ENCODE peak calls at places on chromosomes 16 and 17, in eight cellular contexts. F is cardiac muscle cell, A is lung, U is left ventricle myocardium inferior, L is thyroid gland, J is lower lobe of right lung, C is psoas muscle, O is GM12878. B is an unnamed sample. For H3K9me3, the result is how much of the 10 kb centered on the place peaks cover.

GRCh38 chr16:4603624-4604170 is 11.0 kb downstream of the UBALD1 start:
- DNase-seq in C (no peak), L (no peak), F (no peak), A (no peak), U (no peak), O (no peak), J (no peak), B (no peak)

GRCh38 chr16:87333101-87333500 is 15.9 kb upstream of the C16orf95 start:
- DNase-seq in L (no peak), J (no peak), F (no peak), A (no peak), O (no peak), U (no peak), C (no peak), B (no peak)

GRCh38 chr17:34081269-34081668 is 173.8 kb upstream of the CCL2 start:
- DNase-seq in L (no peak), J (no peak), O (no peak), U (no peak), C (no peak), F (peak), A (no peak), B (no peak)

GRCh38 chr16:68884867-68885266 is 41.5 kb downstream of the TANGO6 start:
- DNase-seq in A (no peak), F (no peak), J (no peak), O (no peak), U (no peak), L (no peak), C (no peak), B (no peak)

GRCh38 chr16:52545544-52546262 is 1.2 kb downstream of the TOX3 start:
- DNase-seq in O (no peak), F (peak), C (no peak), U (no peak), A (no peak), J (no peak), L (no peak), B (peak)

GRCh38 chr17:82096709-82097186 is 1.3 kb downstream of the FASN start:
- DNase-seq in C (no peak), U (no peak), L (no peak), J (no peak), F (no peak), O (no peak), A (no peak), B (peak)

GRCh38 chr17:64411999-64412771 is 21.5 kb upstream of the PECAM1 start:
- DNase-seq in U (peak), C (peak), L (peak), A (peak), O (no peak), J (peak), F (peak), B (peak)

GRCh38 chr17:65627892-65628622 is 66.6 kb upstream of the AXIN2 start:
- DNase-seq in O (no peak), U (no peak), F (no peak), L (peak), A (no peak), J (no peak), C (peak), B (no peak)

GRCh38 chr16:79066621-79067020 is 533.9 kb downstream of the MAF start:
- DNase-seq in U (no peak), J (no peak), C (no peak), F (no peak), O (no peak), A (no peak), L (no peak), B (no peak)

GRCh38 chr17:45783593-45784292 is 377 bp upstream of the CRHR1 start:
- DNase-seq in L (peak), C (peak), F (peak), O (no peak), A (no peak), J (no peak), U (peak), B (peak)

GRCh38 chr16:10817963-10818941 is at the start of gene TVP23A:
- DNase-seq in A (no peak), C (no peak), O (no peak), F (peak), U (no peak), J (no peak), L (no peak), B (peak)

GRCh38 chr17:59174671-59175070 is 19.1 kb downstream of the PRR11 start:
- DNase-seq in O (no peak), J (no peak), F (no peak), L (no peak), C (no peak), U (no peak), A (no peak), B (no peak)

GRCh38 chr16:56736476-56736875 is 6.5 kb downstream of the NUP93 start:
- DNase-seq in A (no peak), C (no peak), F (no peak), L (no peak), O (no peak), U (no peak), J (no peak), B (no peak)

GRCh38 chr17:7446669-7447068 is 1.8 kb downstream of the CHRNB1 start:
- DNase-seq in L (no peak), C (no peak), J (no peak), A (no peak), O (no peak), U (no peak), F (no peak), B (peak)

GRCh38 chr17:53721101-53721500 is 101.6 kb upstream of the KIF2B start:
- DNase-seq in U (no peak), F (no peak), L (no peak), C (no peak), J (no peak), A (no peak), O (no peak), B (no peak)

GRCh38 chr17:75848523-75849303 is 4.5 kb upstream of the UNC13D start:
- DNase-seq in O (no peak), A (peak), U (peak), J (peak), C (peak), L (peak), F (peak), B (peak)

GRCh38 chr17:80025796-80026195 is 9.9 kb downstream of the TBC1D16 start:
- DNase-seq in U (no peak), O (no peak), J (no peak), L (no peak), A (no peak), C (no peak), F (no peak), B (peak)

GRCh38 chr16:50371936-50372595 is 3.3 kb upstream of the BRD7 start:
- DNase-seq in C (no peak), O (no peak), A (no peak), L (no peak), J (no peak), U (no peak), F (peak), B (peak)

GRCh38 chr17:13638855-13639458 is 37.2 kb upstream of the HS3ST3A1 start:
- DNase-seq in O (no peak), A (no peak), F (no peak), L (no peak), C (no peak), J (no peak), U (no peak), B (no peak)

GRCh38 chr16:1743376-1744337 is 27.7 kb downstream of the NME3 start:
- DNase-seq in O (no peak), C (no peak), F (no peak), A (no peak), J (no peak), U (no peak), L (no peak), B (no peak)

GRCh38 chr17:79777166-79777843 is 643 bp upstream of the CBX2 start:
- DNase-seq in L (peak), O (no peak), C (peak), J (peak), A (no peak), F (peak), U (peak), B (peak)

GRCh38 chr17:74870512-74870911 is 2.3 kb downstream of the FDXR start:
- DNase-seq in U (no peak), C (peak), A (no peak), L (peak), O (no peak), J (no peak), F (no peak), B (no peak)

GRCh38 chr17:37438141-37438540 is 31.5 kb downstream of the TADA2A start:
- DNase-seq in J (no peak), U (no peak), F (no peak), O (no peak), A (no peak), C (no peak), L (peak), B (no peak)

GRCh38 chr17:9053406-9053805 is 32.1 kb downstream of the NTN1 start:
- DNase-seq in F (no peak), U (no peak), L (no peak), O (no peak), A (no peak), J (no peak), C (no peak), B (no peak)

GRCh38 chr16:87765776-87766484 is at the start of gene KLHDC4:
- DNase-seq in C (peak), J (peak), F (peak), A (peak), U (peak), L (peak), O (peak), B (peak)

GRCh38 chr17:49361129-49361901 is 735 bp downstream of the ZNF652 start:
- DNase-seq in U (peak), A (peak), O (peak), F (peak), J (peak), L (peak), C (peak), B (peak)

GRCh38 chr17:1972429-1973160 is 52.5 kb downstream of the RTN4RL1 start:
- DNase-seq in F (no peak), A (no peak), O (no peak), J (peak), C (no peak), U (peak), L (no peak), B (peak)

GRCh38 chr16:1776991-1777374 is 4.0 kb upstream of the MRPS34 start:
- DNase-seq in A (no peak), C (peak), L (no peak), U (no peak), F (no peak), J (no peak), O (no peak), B (peak)

GRCh38 chr16:17801024-17801423 is 330.3 kb upstream of the XYLT1 start:
- DNase-seq in L (no peak), O (no peak), J (no peak), F (no peak), A (no peak), U (no peak), C (no peak), B (no peak)

GRCh38 chr17:76727745-76728456 is 1.3 kb downstream of the METTL23 start:
- DNase-seq in C (no peak), U (no peak), J (no peak), F (no peak), O (peak), L (peak), A (no peak), B (no peak)

GRCh38 chr17:64497565-64498035 is 746 bp upstream of the POLG2 start:
- DNase-seq in A (no peak), C (no peak), U (no peak), L (no peak), J (no peak), F (no peak), O (no peak), B (no peak)

GRCh38 chr16:86868070-86868469 is 289.7 kb downstream of the FOXL1 start:
- DNase-seq in C (no peak), U (no peak), O (no peak), J (no peak), F (no peak), A (no peak), L (no peak), B (no peak)

GRCh38 chr17:14084955-14085354 is 15.7 kb downstream of the COX10 start:
- DNase-seq in A (no peak), O (no peak), U (no peak), J (no peak), L (no peak), F (no peak), C (no peak), B (no peak)

GRCh38 chr16:11403920-11404319 is 58.7 kb downstream of the RMI2 start:
- DNase-seq in A (no peak), J (no peak), F (no peak), L (no peak), U (no peak), C (no peak), O (no peak), B (no peak)

DNA sequence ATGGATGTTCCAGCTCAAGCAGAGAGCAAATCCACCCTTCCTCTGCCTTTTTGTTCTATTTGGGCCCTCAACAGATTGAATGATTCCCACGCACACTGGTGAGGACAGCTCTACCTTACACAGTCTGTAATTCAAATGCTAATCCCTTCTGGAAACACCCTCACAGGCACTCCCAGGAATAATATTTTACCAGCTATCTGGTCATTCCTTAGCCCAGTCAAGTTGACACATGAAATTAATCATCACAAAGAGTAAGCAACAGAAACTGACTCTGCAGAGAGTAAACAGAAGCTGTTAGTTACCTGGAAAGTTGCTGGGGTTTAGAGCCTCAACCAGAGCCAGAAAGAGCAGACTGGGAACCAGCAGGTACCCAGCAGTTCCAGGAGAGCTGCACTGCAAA is 75.5 kb upstream of the MMP2 start:
- DNase-seq in F (no peak), A (no peak), L (no peak), C (no peak), O (no peak), J (no peak), U (no peak), B (no peak)
- H3K27ac ChIP-seq in F (no peak), A (no peak), L (no peak), C (no peak), O (no peak), J (no peak), U (no peak), B (no peak)

GRCh38 chr17:83176272-83176955 is 97.0 kb downstream of the METRNL start:
- DNase-seq in U (no peak), C (no peak), F (no peak), L (no peak), O (no peak), J (no peak), A (peak), B (peak)
- H3K9me3 ChIP-seq in U (under half), C (under half), F (under half), L (under half), O (under half), J (under half), A (under half), B (under half)

GRCh38 chr17:31696184-31696602 is 162.9 kb downstream of the COPRS start:
- DNase-seq in C (peak), L (peak), J (peak), F (peak), O (no peak), A (peak), U (peak), B (peak)
- H3K27ac ChIP-seq in C (no peak), L (peak), J (no peak), F (peak), O (no peak), A (no peak), U (peak), B (peak)

DNA sequence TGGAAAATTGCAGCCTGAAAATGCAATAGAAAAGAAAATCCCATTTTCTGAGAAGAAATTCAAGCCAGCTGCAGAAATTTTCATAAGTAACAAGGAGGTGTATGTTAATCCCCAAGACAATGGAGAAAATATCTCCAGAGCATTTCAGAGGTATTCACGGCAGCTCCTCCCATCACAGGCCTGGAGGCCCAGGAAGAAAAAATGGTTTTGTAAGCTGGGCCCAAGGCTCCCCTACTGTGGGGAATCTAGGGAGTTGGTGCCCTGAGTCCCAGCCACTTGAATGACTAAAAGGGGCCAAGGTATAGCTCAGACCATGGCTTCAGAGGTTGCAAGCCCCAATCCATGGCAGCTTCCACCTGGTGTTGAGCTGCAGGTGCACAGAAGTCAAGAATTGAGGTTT is 93.3 kb upstream of the ZNF267 start:
- DNase-seq in O (no peak), F (no peak), C (no peak), L (no peak), U (no peak), A (no peak), J (no peak), B (no peak)
- H3K9me3 ChIP-seq in O (under half), F (under half), C (half or more), L (under half), U (half or more), A (under half), J (half or more), B (under half)

GRCh38 chr17:15510361-15510760 is 42.9 kb upstream of the CDRT4 start:
- DNase-seq in F (no peak), U (no peak), O (no peak), L (peak), J (no peak), A (no peak), C (no peak), B (no peak)

GRCh38 chr17:15513859-15514446 is 46.5 kb upstream of the CDRT4 start:
- DNase-seq in O (no peak), L (no peak), F (no peak), U (no peak), A (no peak), J (no peak), C (no peak), B (no peak)

GRCh38 chr17:15513058-15513858 is 45.8 kb upstream of the CDRT4 start:
- DNase-seq in J (no peak), O (no peak), C (no peak), A (no peak), U (no peak), L (no peak), F (no peak), B (no peak)

GRCh38 chr17:15511142-15511541 is 43.7 kb upstream of the CDRT4 start:
- DNase-seq in J (no peak), O (no peak), A (no peak), U (no peak), F (no peak), L (no peak), C (no peak), B (no peak)

GRCh38 chr17:15512310-15512709 is 44.9 kb upstream of the CDRT4 start:
- DNase-seq in L (no peak), U (no peak), C (no peak), F (no peak), J (no peak), O (no peak), A (no peak), B (no peak)
- H3K27ac ChIP-seq in L (peak), U (no peak), C (no peak), F (no peak), J (no peak), O (no peak), A (no peak), B (no peak)

B was measured in right cardiac atrium.